ENCODE peak calls at places on chromosomes 16 and 17, in seven cellular contexts. H is SW 1271, U is AG10803, B is HCT116, L is SW480, F is T-helper 17 cell, W is GOT3. K is an unnamed sample.
A peak's percentile ranks its signal among the peaks of the same experiment; 100 is the strongest.

GRCh38 chr16:48614759-48615158 is 4.8 kb upstream of the N4BP1 start:
- DNase-seq in B (no peak), U (no peak), L (no peak), H (no peak), W (no peak), F (no peak), K (no peak)

GRCh38 chr16:89618114-89618999 is 4.9 kb downstream of the DPEP1 start:
- DNase-seq in F (no peak), U (no peak), L (no peak), W (no peak), H (no peak), B (no peak), K (no peak)

GRCh38 chr17:1865252-1866037 is 35.6 kb downstream of the RPA1 start:
- DNase-seq in L (peak; percentile 36), H (no peak), W (no peak), F (peak; percentile 24), U (peak; percentile 43), B (peak; percentile 4), K (no peak)

GRCh38 chr17:19288453-19288852 is 51.3 kb downstream of the EPN2 start:
- DNase-seq in U (no peak), F (no peak), H (no peak), L (peak; percentile 17), W (no peak), B (no peak), K (no peak)

GRCh38 chr16:58198022-58198683 is at the start of gene CSNK2A2:
- DNase-seq in H (peak; percentile 23), B (peak; percentile 32), L (peak; percentile 70), W (peak; percentile 14), F (peak; percentile 71), U (peak; percentile 71), K (peak; percentile 61)

GRCh38 chr17:43042025-43042424 is 17.0 kb downstream of the RND2 start:
- DNase-seq in H (no peak), L (no peak), F (no peak), U (peak; percentile 8), B (no peak), W (no peak), K (no peak)

GRCh38 chr17:42127414-42127813 is 4.8 kb downstream of the HSPB9 start:
- DNase-seq in H (no peak), U (no peak), L (no peak), F (no peak), W (no peak), B (no peak), K (no peak)

GRCh38 chr16:64892843-64893242 is 229.0 kb downstream of the CDH11 start:
- DNase-seq in H (no peak), L (no peak), U (peak; percentile 95), F (no peak), B (no peak), W (no peak), K (no peak)

GRCh38 chr16:50859628-50860360 is 117.9 kb downstream of the CYLD start:
- DNase-seq in U (no peak), B (no peak), H (no peak), F (no peak), L (peak; percentile 23), W (no peak), K (no peak)

GRCh38 chr16:64626771-64627170 is 495.1 kb downstream of the CDH11 start:
- DNase-seq in W (no peak), U (peak; percentile 33), B (no peak), L (no peak), H (no peak), F (no peak), K (no peak)

GRCh38 chr16:31382485-31383161 is 10.5 kb upstream of the ITGAD start:
- DNase-seq in L (peak; percentile 26), H (no peak), U (peak; percentile 49), B (peak; percentile 33), F (no peak), W (no peak), K (peak; percentile 52)

GRCh38 chr17:4530799-4531730 is 24.1 kb downstream of the MYBBP1A start:
- DNase-seq in F (no peak), H (no peak), B (no peak), W (no peak), U (no peak), L (no peak), K (no peak)

GRCh38 chr17:16406742-16407674 is 8.4 kb upstream of the TRPV2 start:
- DNase-seq in W (no peak), B (no peak), L (peak; percentile 53), H (no peak), F (no peak), U (no peak), K (peak; percentile 53)

GRCh38 chr17:76542566-76542971 is 2.7 kb downstream of the PRCD start:
- DNase-seq in B (no peak), U (no peak), F (no peak), W (no peak), H (no peak), L (no peak), K (no peak)

GRCh38 chr17:5282639-5283217 is 644 bp downstream of the RABEP1 start:
- DNase-seq in H (no peak), B (no peak), U (no peak), L (peak; percentile 44), F (no peak), W (no peak), K (no peak)

GRCh38 chr16:70437017-70437581 is 1.8 kb downstream of the ST3GAL2 start:
- DNase-seq in H (no peak), F (no peak), U (peak; percentile 89), B (no peak), L (no peak), W (no peak), K (no peak)

GRCh38 chr16:54152362-54153239 is 134.0 kb downstream of the IRX3 start:
- DNase-seq in L (no peak), B (no peak), U (no peak), F (no peak), W (no peak), H (no peak), K (no peak)

GRCh38 chr16:57788252-57788841 is 13.9 kb downstream of the KIFC3 start:
- DNase-seq in W (no peak), L (no peak), F (no peak), H (no peak), B (no peak), U (no peak), K (no peak)

GRCh38 chr16:16071631-16072244 is 122.3 kb downstream of the ABCC1 start:
- DNase-seq in W (no peak), H (no peak), U (peak; percentile 49), B (no peak), L (no peak), F (no peak), K (no peak)

GRCh38 chr16:61366006-61366405 is 670.2 kb downstream of the CDH8 start:
- DNase-seq in L (no peak), H (no peak), W (no peak), B (no peak), U (no peak), F (no peak), K (no peak)

GRCh38 chr16:76583466-76583865 is 306.3 kb downstream of the CNTNAP4 start:
- DNase-seq in W (no peak), F (no peak), U (no peak), B (no peak), H (no peak), L (no peak), K (no peak)

GRCh38 chr17:46732754-46733398 is 85.6 kb downstream of the WNT3 start:
- DNase-seq in B (no peak), F (no peak), H (no peak), W (no peak), U (no peak), L (no peak), K (no peak)

GRCh38 chr16:24005577-24005976 is 169.8 kb downstream of the PRKCB start:
- DNase-seq in B (no peak), L (no peak), U (no peak), W (no peak), F (no peak), H (no peak), K (no peak)

GRCh38 chr17:40325156-40326013 is 16.4 kb downstream of the RARA start:
- DNase-seq in W (no peak), H (no peak), B (no peak), F (peak; percentile 44), U (no peak), L (no peak), K (no peak)

GRCh38 chr17:77685881-77686486 is 272.5 kb upstream of the TNRC6C start:
- DNase-seq in W (no peak), F (no peak), B (no peak), H (no peak), U (no peak), L (no peak), K (no peak)

GRCh38 chr17:40032322-40033320 is 17.4 kb downstream of the CSF3 start:
- DNase-seq in B (no peak), H (no peak), F (no peak), L (no peak), U (no peak), W (no peak), K (no peak)

GRCh38 chr17:52207786-52208185 is 49.3 kb upstream of the CA10 start:
- DNase-seq in F (no peak), W (no peak), H (no peak), U (no peak), B (no peak), L (no peak), K (no peak)

GRCh38 chr16:851209-851810 is 50.8 kb upstream of the GNG13 start:
- DNase-seq in U (no peak), B (no peak), L (no peak), W (no peak), H (no peak), F (no peak), K (no peak)

GRCh38 chr17:67003231-67003630 is 38.7 kb downstream of the CACNG4 start:
- DNase-seq in W (no peak), B (no peak), L (no peak), U (no peak), H (no peak), F (no peak), K (no peak)

GRCh38 chr16:79897444-79898146 is 297.1 kb upstream of the MAF start:
- DNase-seq in H (no peak), U (no peak), L (peak; percentile 86), W (no peak), B (no peak), F (no peak), K (no peak)

GRCh38 chr17:17999364-18000007 is 26.8 kb downstream of the DRC3 start:
- DNase-seq in F (no peak), B (no peak), L (no peak), H (no peak), W (no peak), U (peak; percentile 12), K (no peak)

K was measured in progenitor cell of endocrine pancreas.